ENCODE peak calls at places on chromosomes 11 and 22, in five cellular contexts. Y, W, H, E and N are unnamed samples.

GRCh38 chr11:9858218-9858617 is 194.3 kb downstream of the SWAP70 start:
- DNase-seq in E (no peak), Y (peak), W (no peak), H (no peak), N (no peak)

GRCh38 chr22:25368271-25368670 is 148.8 kb downstream of the CRYBB2 start:
- DNase-seq in H (no peak), Y (peak), W (no peak), E (no peak), N (no peak)

GRCh38 chr11:111841370-111842053 is 29.9 kb downstream of the ALG9 start:
- DNase-seq in H (peak), E (peak), Y (peak), W (peak), N (peak)

GRCh38 chr22:34283844-34284243 is 363.6 kb upstream of the LARGE1 start:
- DNase-seq in E (no peak), Y (no peak), H (no peak), W (no peak), N (no peak)

GRCh38 chr11:59833602-59834001 is 11.7 kb downstream of the CBLIF start:
- DNase-seq in H (no peak), E (no peak), Y (no peak), W (no peak), N (no peak)

GRCh38 chr11:130706572-130706971 is 209.7 kb downstream of the SNX19 start:
- DNase-seq in E (no peak), W (no peak), H (no peak), Y (no peak), N (no peak)

GRCh38 chr22:42313804-42314581 is 43.5 kb upstream of the TCF20 start:
- DNase-seq in W (no peak), H (peak), Y (peak), E (no peak), N (peak)

GRCh38 chr11:33835143-33835878 is 56.6 kb downstream of the LMO2 start:
- DNase-seq in H (no peak), Y (peak), E (peak), W (no peak), N (no peak)

GRCh38 chr11:11306855-11307254 is 46.2 kb downstream of the CSNK2A3 start:
- DNase-seq in H (no peak), E (no peak), Y (no peak), W (no peak), N (no peak)

GRCh38 chr11:94656968-94657367 is 89.8 kb downstream of the PIWIL4 start:
- DNase-seq in E (no peak), H (no peak), W (no peak), Y (no peak), N (no peak)

GRCh38 chr11:119742263-119742861 is 13.4 kb upstream of the NECTIN1 start:
- DNase-seq in H (peak), Y (no peak), E (no peak), W (no peak), N (peak)

GRCh38 chr11:3853545-3853842 is 2.0 kb upstream of the STIM1 start:
- DNase-seq in Y (no peak), E (no peak), H (no peak), W (no peak), N (no peak)

GRCh38 chr11:19116315-19116970 is 525 bp upstream of the ZDHHC13 start:
- DNase-seq in H (no peak), E (no peak), Y (no peak), W (no peak), N (no peak)

GRCh38 chr22:38923463-38924196 is 33.8 kb upstream of the APOBEC3A start:
- DNase-seq in W (no peak), Y (peak), E (peak), H (no peak), N (no peak)

GRCh38 chr11:46668480-46669085 is 31.8 kb downstream of the ARHGAP1 start:
- DNase-seq in E (no peak), H (no peak), Y (no peak), W (no peak), N (no peak)

GRCh38 chr11:35654711-35655110 is 7.9 kb upstream of the TRIM44 start:
- DNase-seq in W (no peak), Y (no peak), E (no peak), H (no peak), N (peak)

GRCh38 chr11:10478574-10479550 is 23.8 kb downstream of the AMPD3 start:
- DNase-seq in E (no peak), H (no peak), W (no peak), Y (no peak), N (no peak)

GRCh38 chr11:2305862-2306823 is 4.3 kb downstream of the TSPAN32 start:
- DNase-seq in W (no peak), Y (peak), E (peak), H (no peak), N (no peak)

GRCh38 chr22:44166448-44166847 is 14.3 kb upstream of the PARVG start:
- DNase-seq in H (no peak), Y (no peak), W (no peak), E (no peak), N (no peak)

GRCh38 chr22:25884121-25884520 is 142.1 kb downstream of the MYO18B start:
- DNase-seq in Y (no peak), E (no peak), W (no peak), H (no peak), N (no peak)

GRCh38 chr11:12746593-12747097 is 72.4 kb downstream of the TEAD1 start:
- DNase-seq in Y (no peak), W (no peak), E (no peak), H (peak), N (peak)

GRCh38 chr22:27588273-27588672 is 213.3 kb downstream of the MN1 start:
- DNase-seq in H (no peak), Y (no peak), W (no peak), E (no peak), N (no peak)

GRCh38 chr22:27310966-27311665 is 490.4 kb downstream of the MN1 start:
- DNase-seq in H (no peak), Y (no peak), E (no peak), W (no peak), N (no peak)

GRCh38 chr11:63535734-63536133 is 874 bp upstream of the PLAAT4 start:
- DNase-seq in W (peak), Y (peak), E (no peak), H (no peak), N (no peak)

GRCh38 chr11:33987975-33988580 is 63.5 kb upstream of the CAPRIN1 start:
- DNase-seq in Y (peak), H (peak), W (peak), E (peak), N (peak)

GRCh38 chr22:44941176-44941575 is 68.6 kb downstream of the PHF21B start:
- DNase-seq in E (no peak), W (no peak), Y (no peak), H (no peak), N (no peak)

GRCh38 chr22:47195676-47196492 is 433.4 kb downstream of the TBC1D22A start:
- DNase-seq in E (no peak), H (no peak), W (no peak), Y (no peak), N (no peak)

GRCh38 chr11:96279421-96280290 is 63.3 kb downstream of the MAML2 start:
- DNase-seq in Y (no peak), E (no peak), H (no peak), W (no peak), N (no peak)